ENCODE peak calls at places on chromosomes 13 and 19, in five cellular contexts. A is IMR-90; L is colonic mucosa; V is CD8-positive, alpha-beta memory T cell; I is stimulated activated CD8-positive, alpha-beta memory T cell treated with anti-CD3 and anti-CD28 coated beads, Interleukin-7, amount 100 ng/mL, for 1 hour. S is an unnamed sample.

GRCh38 chr13:77002590-77003190 is 10.8 kb downstream of the CLN5 start:
- DNase-seq in I (no peak), V (no peak), L (no peak), A (peak), S (no peak)

GRCh38 chr19:709965-710714 is 1.4 kb downstream of the PALM start:
- DNase-seq in A (no peak), V (no peak), I (no peak), L (no peak), S (no peak)

GRCh38 chr13:28739376-28739775 is 20.6 kb upstream of the SLC46A3 start:
- DNase-seq in L (no peak), I (no peak), V (no peak), A (no peak), S (no peak)

GRCh38 chr19:38290631-38291147 is 13.4 kb upstream of the C19orf33 start:
- DNase-seq in L (no peak), V (no peak), I (no peak), A (peak), S (no peak)

GRCh38 chr13:49421391-49421790 is 22.5 kb downstream of the CAB39L start:
- DNase-seq in L (no peak), I (no peak), V (peak), A (no peak), S (no peak)

GRCh38 chr19:29121684-29122083 is 91.3 kb downstream of the UQCRFS1 start:
- DNase-seq in I (no peak), V (no peak), A (no peak), L (no peak), S (no peak)

GRCh38 chr19:50703915-50704548 is 15.6 kb downstream of the SHANK1 start:
- DNase-seq in V (no peak), A (no peak), I (no peak), L (no peak), S (no peak)

GRCh38 chr19:57241181-57241580 is 749 bp downstream of the ZNF805 start:
- DNase-seq in V (no peak), A (peak), L (no peak), I (no peak), S (no peak)

GRCh38 chr13:113655358-113656014 is 2.5 kb downstream of the ATP4B start:
- DNase-seq in I (no peak), L (no peak), V (no peak), A (no peak), S (no peak)

GRCh38 chr19:13996928-13997636 is 9.0 kb downstream of the RFX1 start:
- DNase-seq in L (no peak), V (no peak), A (no peak), I (no peak), S (no peak)

GRCh38 chr19:13573268-13573667 is 67.0 kb upstream of the CACNA1A start:
- DNase-seq in L (no peak), V (no peak), A (no peak), I (no peak), S (no peak)

GRCh38 chr13:26259634-26260033 is 5.7 kb downstream of the CDK8 start:
- DNase-seq in I (no peak), V (no peak), A (no peak), L (no peak), S (no peak)

GRCh38 chr13:44148159-44148929 is 225.3 kb upstream of the SERP2 start:
- DNase-seq in V (no peak), I (no peak), A (peak), L (no peak), S (no peak)

GRCh38 chr13:39538826-39539555 is 64.0 kb downstream of the LHFPL6 start:
- DNase-seq in L (no peak), V (no peak), A (peak), I (no peak), S (no peak)

GRCh38 chr19:30830875-30831274 is 458.7 kb downstream of the ZNF536 start:
- DNase-seq in I (no peak), V (no peak), A (no peak), L (no peak), S (no peak)

GRCh38 chr13:40533072-40533471 is 133.4 kb downstream of the FOXO1 start:
- DNase-seq in L (no peak), A (no peak), V (no peak), I (no peak), S (no peak)

GRCh38 chr19:4597975-4598671 is 38.6 kb upstream of the SEMA6B start:
- DNase-seq in A (no peak), V (peak), L (peak), I (peak), S (no peak)

GRCh38 chr19:19170053-19170945 is at the start of gene MEF2B:
- DNase-seq in A (peak), V (peak), L (peak), I (peak), S (no peak)

GRCh38 chr13:86689901-86690300 is 890.7 kb upstream of the SLITRK6 start:
- DNase-seq in V (no peak), A (no peak), I (no peak), L (no peak), S (no peak)

GRCh38 chr13:94667190-94667589 is 45.2 kb downstream of the SOX21 start:
- DNase-seq in V (no peak), L (no peak), I (no peak), A (no peak), S (no peak)

GRCh38 chr13:58151452-58151851 is 519.9 kb downstream of the PCDH17 start:
- DNase-seq in L (no peak), V (no peak), A (no peak), I (no peak), S (no peak)

GRCh38 chr19:55777528-55777927 is 8.6 kb downstream of the RFPL4AL1 start:
- DNase-seq in L (no peak), A (no peak), V (no peak), I (no peak), S (no peak)

GRCh38 chr19:11480927-11481776 is at the start of gene ELAVL3:
- DNase-seq in A (no peak), V (no peak), L (no peak), I (no peak), S (no peak)

GRCh38 chr19:29565171-29565570 is 39.4 kb downstream of the VSTM2B start:
- DNase-seq in V (no peak), L (no peak), A (no peak), I (no peak), S (no peak)

GRCh38 chr13:94239135-94239534 is 240.3 kb downstream of the DCT start:
- DNase-seq in A (peak), I (no peak), L (no peak), V (peak), S (no peak)

GRCh38 chr19:53057904-53058579 is 13.5 kb downstream of the ERVV-2 start:
- DNase-seq in L (no peak), A (no peak), I (no peak), V (no peak), S (no peak)

GRCh38 chr19:38656171-38656981 is 8.9 kb downstream of the ACTN4 start:
- DNase-seq in I (no peak), A (peak), V (peak), L (no peak), S (no peak)

GRCh38 chr13:48542581-48543341 is 9.9 kb upstream of the RCBTB2 start:
- DNase-seq in I (no peak), L (peak), A (peak), V (no peak), S (no peak)

GRCh38 chr13:48625396-48626076 is 28.2 kb upstream of the CYSLTR2 start:
- DNase-seq in I (no peak), V (no peak), A (no peak), L (no peak), S (no peak)